ENCODE peak calls at places on chromosome 18, in seven cellular contexts. T, O, A, P, M, U and J are unnamed samples.

GRCh38 chr18:42959528-42959927 is 156.0 kb downstream of the RIT2 start:
- DNase-seq in U (no peak), T (no peak), M (no peak), P (no peak), A (no peak), O (no peak), J (no peak)

GRCh38 chr18:79465392-79465991 is 69.8 kb downstream of the NFATC1 start:
- DNase-seq in U (no peak), O (peak; percentile 28), P (no peak), M (peak; percentile 81), A (no peak), T (no peak), J (no peak)

GRCh38 chr18:63073481-63073880 is 246.1 kb downstream of the BCL2 start:
- DNase-seq in A (no peak), T (no peak), O (no peak), M (peak; percentile 11), U (no peak), P (no peak), J (no peak)

GRCh38 chr18:38545071-38545470 is 979.5 kb upstream of the CELF4 start:
- DNase-seq in T (no peak), U (no peak), P (peak; percentile 14), A (no peak), O (no peak), M (no peak), J (no peak)

GRCh38 chr18:32749809-32750208 is 23.0 kb downstream of the KLHL14 start:
- DNase-seq in A (no peak), O (no peak), M (no peak), U (no peak), P (no peak), T (no peak), J (no peak)

GRCh38 chr18:29147944-29148343 is 971.0 kb upstream of the CDH2 start:
- DNase-seq in A (peak; percentile 11), U (no peak), O (peak; percentile 45), T (no peak), P (peak; percentile 78), M (no peak), J (no peak)

GRCh38 chr18:6782861-6783260 is 53.3 kb downstream of the ARHGAP28 start:
- DNase-seq in A (no peak), M (no peak), O (no peak), T (no peak), U (no peak), P (no peak), J (no peak)

GRCh38 chr18:51195602-51196115 is 1.8 kb downstream of the MEX3C start:
- DNase-seq in T (no peak), P (peak; percentile 46), M (peak; percentile 7), O (peak; percentile 80), A (no peak), U (no peak), J (peak; percentile 39)

GRCh38 chr18:2096581-2096980 is 474.7 kb downstream of the METTL4 start:
- DNase-seq in P (no peak), M (no peak), U (no peak), A (no peak), T (no peak), O (no peak), J (no peak)

GRCh38 chr18:23658296-23658695 is 4.4 kb downstream of the ANKRD29 start:
- DNase-seq in P (peak; percentile 11), M (no peak), T (no peak), A (no peak), O (no peak), U (no peak), J (no peak)

GRCh38 chr18:79531386-79531785 is 135.7 kb downstream of the NFATC1 start:
- DNase-seq in A (peak; percentile 20), M (no peak), U (peak; percentile 49), P (no peak), T (no peak), O (no peak), J (no peak)

GRCh38 chr18:51330148-51330547 is 132.7 kb upstream of the MEX3C start:
- DNase-seq in O (no peak), A (no peak), U (no peak), P (no peak), T (no peak), M (no peak), J (no peak)

GRCh38 chr18:75139226-75139911 is 69.6 kb downstream of the PTGR3 start:
- DNase-seq in P (no peak), O (no peak), U (peak; percentile 70), M (no peak), A (no peak), T (peak; percentile 78), J (no peak)

GRCh38 chr18:7743256-7743655 is 176.1 kb downstream of the PTPRM start:
- DNase-seq in M (no peak), P (no peak), U (no peak), T (no peak), A (no peak), O (no peak), J (no peak)

GRCh38 chr18:9379118-9379517 is 44.5 kb downstream of the TWSG1 start:
- DNase-seq in O (no peak), M (no peak), U (no peak), P (no peak), T (no peak), A (no peak), J (no peak)

GRCh38 chr18:48813833-48814489 is 136.8 kb downstream of the SMAD7 start:
- DNase-seq in T (peak; percentile 32), U (peak; percentile 76), A (peak; percentile 76), O (no peak), M (no peak), P (no peak), J (peak; percentile 45)

GRCh38 chr18:58225101-58225500 is 181.1 kb downstream of the NEDD4L start:
- DNase-seq in P (peak; percentile 37), T (no peak), A (no peak), M (peak; percentile 34), O (no peak), U (no peak), J (no peak)

GRCh38 chr18:13256444-13257305 is 38.1 kb downstream of the LDLRAD4 start:
- DNase-seq in O (no peak), P (no peak), A (no peak), U (peak; percentile 30), T (peak; percentile 66), M (no peak), J (no peak)

GRCh38 chr18:27695509-27695908 is 481.4 kb downstream of the CDH2 start:
- DNase-seq in O (no peak), U (no peak), T (no peak), M (no peak), A (no peak), P (no peak), J (no peak)

GRCh38 chr18:2568129-2568528 is 3.2 kb downstream of the METTL4 start:
- DNase-seq in P (no peak), U (no peak), A (no peak), O (no peak), M (no peak), T (no peak), J (no peak)

GRCh38 chr18:79567481-79568147 is 112.0 kb upstream of the CTDP1 start:
- DNase-seq in U (peak; percentile 91), A (peak; percentile 87), P (peak; percentile 84), M (no peak), O (peak; percentile 80), T (no peak), J (peak; percentile 19)

GRCh38 chr18:31658670-31659573 is 25.5 kb downstream of the B4GALT6 start:
- DNase-seq in P (peak; percentile 67), O (no peak), M (peak; percentile 36), T (no peak), U (no peak), A (no peak), J (no peak)

GRCh38 chr18:58953627-58954026 is 89.0 kb downstream of the ZNF532 start:
- DNase-seq in M (no peak), T (no peak), U (no peak), O (peak; percentile 69), P (peak; percentile 38), A (peak; percentile 59), J (no peak)

GRCh38 chr18:53004798-53005197 is 664.8 kb downstream of the DCC start:
- DNase-seq in P (no peak), O (no peak), T (no peak), M (no peak), A (no peak), U (no peak), J (no peak)